ENCODE peak calls at places on chromosomes 16 and 17, in five cellular contexts. W, D, T, S and I are unnamed samples.
A peak's percentile ranks its signal among the peaks of the same experiment; 100 is the strongest.

GRCh38 chr17:28395426-28395825 is 10.6 kb downstream of the SLC46A1 start:
- DNase-seq in T (no peak), W (no peak), D (no peak), S (no peak), I (no peak)

GRCh38 chr16:85300451-85300968 is 188.2 kb upstream of the CIBAR2 start:
- DNase-seq in T (no peak), D (no peak), S (no peak), W (no peak), I (no peak)

GRCh38 chr16:566475-567361 is at the start of gene NHLRC4:
- DNase-seq in D (peak; percentile 80), T (peak; percentile 50), S (no peak), W (peak; percentile 74), I (no peak)

GRCh38 chr17:73773702-73774101 is 129.5 kb upstream of the SDK2 start:
- DNase-seq in S (no peak), D (no peak), T (no peak), W (no peak), I (no peak)

GRCh38 chr17:42577140-42577531 is 393 bp downstream of the PSMC3IP start:
- DNase-seq in S (no peak), W (no peak), D (no peak), T (no peak), I (peak; percentile 60)

GRCh38 chr16:9053006-9053601 is 38.3 kb upstream of the HAPSTR1 start:
- DNase-seq in T (peak; percentile 92), S (no peak), D (peak; percentile 86), W (peak; percentile 88), I (peak; percentile 95)

GRCh38 chr16:83533193-83533592 is 274.6 kb upstream of the HSBP1 start:
- DNase-seq in D (no peak), S (no peak), W (no peak), T (no peak), I (peak; percentile 4)

GRCh38 chr17:47315451-47316266 is 8.1 kb upstream of the EFCAB13 start:
- DNase-seq in W (peak; percentile 61), D (peak; percentile 80), S (peak; percentile 48), T (peak; percentile 71), I (peak; percentile 84)

GRCh38 chr17:48515925-48516900 is 14.6 kb downstream of the HOXB1 start:
- DNase-seq in W (no peak), T (no peak), D (no peak), S (no peak), I (no peak)

DNA sequence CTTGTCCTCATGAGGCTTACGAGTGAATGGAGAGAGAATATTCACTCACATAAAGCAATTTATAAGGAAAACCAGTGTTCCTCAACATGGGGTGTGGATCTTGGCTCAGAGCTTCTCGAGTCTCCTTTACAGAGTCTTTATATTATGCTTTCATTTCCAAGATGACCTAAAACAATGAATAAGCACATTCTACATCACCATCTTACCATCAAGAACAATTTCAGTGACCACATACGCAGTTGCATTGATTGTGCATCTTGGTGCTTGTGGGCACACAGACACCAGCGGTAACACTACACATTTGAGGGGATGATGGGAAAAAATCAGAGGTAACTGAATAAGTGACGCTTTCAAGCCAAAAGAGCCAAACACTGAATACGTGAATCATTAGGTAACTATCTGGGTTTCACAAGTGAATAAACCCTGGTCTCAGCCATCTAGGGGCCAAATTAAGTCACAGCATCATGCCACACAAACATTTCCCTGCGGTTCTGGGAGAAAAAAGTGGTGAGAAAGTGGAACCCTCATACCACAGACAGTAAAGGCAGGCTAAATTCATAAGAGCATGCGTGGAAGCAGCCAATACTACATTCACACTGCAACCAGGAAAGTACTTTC is 9.4 kb downstream of the CWC25 start:
- DNase-seq in W (peak; percentile 43), D (no peak), T (no peak), S (no peak), I (peak; percentile 68)
- TF ChIP-seq SMC3 in W (no peak), D (no peak), T (peak; percentile 19), S (no peak), I (no peak)

GRCh38 chr17:66916946-66917345 is 47.6 kb upstream of the CACNG4 start:
- DNase-seq in T (no peak), W (no peak), S (no peak), D (no peak), I (no peak)

GRCh38 chr17:66915792-66916191 is 48.7 kb upstream of the CACNG4 start:
- DNase-seq in D (no peak), W (no peak), T (no peak), S (no peak), I (no peak)

GRCh38 chr17:66918896-66919295 is 45.6 kb upstream of the CACNG4 start:
- DNase-seq in W (no peak), T (no peak), D (no peak), S (no peak), I (no peak)

GRCh38 chr17:66910651-66911285 is 53.7 kb upstream of the CACNG4 start:
- DNase-seq in W (no peak), T (no peak), D (no peak), S (no peak), I (no peak)

DNA sequence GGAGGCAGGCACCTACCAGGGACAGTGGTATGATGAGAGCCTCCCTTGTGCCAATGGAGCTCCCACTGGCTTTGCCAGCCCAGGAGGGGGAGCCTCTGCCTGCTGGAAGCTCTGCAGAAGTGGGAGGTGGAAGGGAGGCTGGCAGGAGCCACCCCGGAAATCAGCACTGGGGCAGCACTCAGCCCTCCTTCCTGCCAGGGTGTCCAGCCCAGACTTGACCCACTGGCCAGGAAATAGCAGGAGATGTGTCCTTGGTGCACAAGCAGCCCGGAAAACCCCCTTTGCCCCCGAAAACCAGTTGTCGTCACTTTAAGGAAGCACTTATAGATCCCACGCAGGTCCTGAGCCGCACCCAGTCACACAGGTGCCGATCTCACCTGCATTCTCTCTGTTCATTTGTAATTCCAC is 49.3 kb upstream of the CACNG4 start:
- DNase-seq in W (no peak), T (peak; percentile 21), S (no peak), D (peak; percentile 76), I (peak; percentile 64)
- TF ChIP-seq CHD2 in W (no peak), T (no peak), S (no peak), D (no peak), I (no peak)

DNA sequence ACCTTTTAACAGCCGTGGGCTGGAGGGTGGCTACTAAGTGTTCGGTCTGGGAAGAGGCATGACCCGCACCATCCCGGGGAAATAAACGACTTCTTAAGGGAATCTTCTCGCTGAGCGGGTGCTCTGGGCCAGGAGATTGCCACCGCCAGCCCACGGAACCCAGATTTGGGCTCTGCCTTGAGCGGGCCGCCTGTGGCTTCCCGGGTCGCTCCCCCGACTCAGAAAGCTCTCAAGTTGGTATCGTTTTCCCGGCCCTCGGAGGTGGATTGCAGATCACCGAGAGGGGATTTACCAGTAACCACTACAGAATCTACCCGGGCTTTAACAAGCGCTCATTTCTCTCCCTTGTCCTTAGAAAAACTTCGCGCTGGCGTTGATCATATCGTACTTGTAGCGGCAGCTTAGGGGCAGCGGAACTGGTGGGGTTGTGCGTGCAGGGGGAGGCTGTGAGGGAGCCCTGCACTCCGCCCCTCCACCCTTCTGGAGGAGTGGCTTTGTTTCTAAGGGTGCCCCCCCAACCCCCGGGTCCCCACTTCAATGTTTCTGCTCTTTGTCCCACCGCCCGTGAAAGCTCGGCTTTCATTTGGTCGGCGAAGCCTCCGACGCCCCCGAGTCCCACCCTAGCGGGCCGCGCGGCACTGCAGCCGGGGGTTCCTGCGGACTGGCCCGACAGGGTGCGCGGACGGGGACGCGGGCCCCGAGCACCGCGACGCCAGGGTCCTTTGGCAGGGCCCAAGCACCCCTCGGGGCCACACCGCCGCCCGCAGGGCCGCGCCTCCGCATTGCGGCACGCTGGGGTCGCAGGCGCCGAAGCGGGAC is 3.6 kb upstream of the CBX4 start:
- DNase-seq in S (no peak), T (no peak), D (peak; percentile 81), W (no peak), I (no peak)
- TF ChIP-seq SMC3 in S (no peak), T (no peak), D (no peak), W (no peak), I (no peak)

GRCh38 chr16:24075302-24075701 is 180.8 kb upstream of the CACNG3 start:
- DNase-seq in S (no peak), D (no peak), W (no peak), T (no peak), I (no peak)

GRCh38 chr16:24074574-24074973 is 181.6 kb upstream of the CACNG3 start:
- DNase-seq in D (no peak), W (no peak), S (no peak), T (no peak), I (no peak)

GRCh38 chr16:24077292-24077691 is 178.8 kb upstream of the CACNG3 start:
- DNase-seq in S (no peak), W (no peak), D (no peak), T (no peak), I (no peak)

GRCh38 chr16:24077989-24078388 is 178.1 kb upstream of the CACNG3 start:
- DNase-seq in D (no peak), S (no peak), T (no peak), W (no peak), I (no peak)

GRCh38 chr16:24075929-24076716 is 180.0 kb upstream of the CACNG3 start:
- DNase-seq in S (peak; percentile 21), W (peak; percentile 46), T (no peak), D (no peak), I (no peak)
- TF ChIP-seq CHD2 in S (no peak), W (no peak), T (no peak), D (no peak), I (no peak)

DNA sequence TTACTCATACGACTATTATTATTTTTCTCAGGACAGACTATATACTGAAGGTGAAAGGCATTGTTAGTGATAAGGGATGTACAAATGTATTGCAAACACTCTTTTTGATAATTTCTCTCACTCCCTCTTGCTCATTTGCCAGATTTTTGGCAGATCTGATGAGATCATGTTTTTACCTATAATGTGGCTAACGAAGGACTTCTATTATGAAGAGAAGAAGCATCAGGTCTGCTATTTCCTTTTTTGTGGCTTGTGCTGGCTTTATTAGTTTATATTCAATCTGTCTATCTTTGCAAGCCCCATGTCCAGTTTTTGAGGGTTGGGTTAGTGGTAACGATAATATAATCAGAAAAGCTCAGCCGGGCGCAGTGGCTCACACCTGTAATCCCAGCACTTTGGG is 22.5 kb upstream of the SCIMP start:
- DNase-seq in S (no peak), T (no peak), D (no peak), W (no peak), I (no peak)
- TF ChIP-seq SMC3 in S (no peak), T (no peak), D (no peak), W (no peak), I (no peak)